ENCODE peak calls at places on chromosome 1, in eight cellular contexts. P is fibroblast of villous mesenchyme; F is DND-41; S is mammary epithelial cell; L is lung; U is choroid plexus epithelial cell; Y is effector memory CD8-positive, alpha-beta T cell; Q is posterior vena cava. M is an unnamed sample.

GRCh38 chr1:165595561-165595960 is 35.5 kb upstream of the MGST3 start:
- DNase-seq in P (peak; percentile 18), F (no peak), S (peak; percentile 5), L (no peak), U (peak; percentile 88), Y (no peak), Q (no peak), M (peak; percentile 56)

GRCh38 chr1:235741294-235741693 is 91.7 kb upstream of the GNG4 start:
- DNase-seq in P (peak; percentile 70), F (no peak), S (no peak), L (no peak), U (peak; percentile 89), Y (no peak), Q (no peak), M (peak; percentile 92)

GRCh38 chr1:223129229-223129851 is 13.7 kb downstream of the TLR5 start:
- DNase-seq in P (peak; percentile 38), F (no peak), S (no peak), L (peak; percentile 77), U (peak; percentile 60), Y (peak; percentile 53), Q (peak; percentile 93), M (peak; percentile 32)

GRCh38 chr1:227900571-227901051 is 47.1 kb downstream of the WNT9A start:
- DNase-seq in P (no peak), F (no peak), S (no peak), L (no peak), U (no peak), Y (no peak), Q (peak; percentile 38), M (no peak)

GRCh38 chr1:151056574-151056973 is 2.8 kb downstream of the CDC42SE1 start:
- DNase-seq in P (no peak), F (no peak), S (no peak), L (no peak), U (no peak), Y (no peak), Q (no peak), M (no peak)

GRCh38 chr1:27891196-27891889 is 19.0 kb downstream of the THEMIS2 start:
- DNase-seq in P (no peak), F (no peak), S (no peak), L (no peak), U (no peak), Y (peak; percentile 50), Q (no peak), M (no peak)

GRCh38 chr1:61254629-61255323 is 172.4 kb downstream of the NFIA start:
- DNase-seq in P (peak; percentile 79), F (no peak), S (peak; percentile 38), L (no peak), U (peak; percentile 83), Y (no peak), Q (no peak), M (peak; percentile 60)

GRCh38 chr1:44112486-44112885 is 6.1 kb upstream of the KLF17 start:
- DNase-seq in P (no peak), F (no peak), S (no peak), L (no peak), U (no peak), Y (no peak), Q (no peak), M (peak; percentile 25)

GRCh38 chr1:109142248-109142647 is 28.3 kb downstream of the ELAPOR1 start:
- DNase-seq in P (no peak), F (no peak), S (no peak), L (no peak), U (no peak), Y (no peak), Q (no peak), M (no peak)

GRCh38 chr1:94713472-94714141 is 106.5 kb upstream of the SLC44A3 start:
- DNase-seq in P (peak; percentile 98), F (no peak), S (peak; percentile 98), L (peak; percentile 80), U (peak; percentile 96), Y (no peak), Q (peak; percentile 96), M (peak; percentile 98)

GRCh38 chr1:25875154-25875855 is at the start of gene PAQR7:
- DNase-seq in P (peak; percentile 78), F (no peak), S (peak; percentile 64), L (peak; percentile 57), U (peak; percentile 62), Y (peak; percentile 51), Q (peak; percentile 90), M (peak; percentile 68)